ENCODE peak calls at places on chromosome 21, in ten cellular contexts. I is neural crest cell, T is Calu3, K is tibial nerve, Y is GM10248, R is heart right ventricle, A is uterus, S is fibroblast of pulmonary artery, B is hepatocyte, N is nephron progenitor cell. F is an unnamed sample.

GRCh38 chr21:39004776-39005605 is 178.3 kb downstream of the PSMG1 start:
- DNase-seq in S (peak; percentile 87), A (peak; percentile 52), B (peak; percentile 48), T (no peak), N (no peak), R (peak; percentile 65), Y (no peak), K (no peak), I (no peak), F (peak; percentile 12)

GRCh38 chr21:42865361-42866160 is 13.8 kb downstream of the WDR4 start:
- DNase-seq in Y (no peak), K (no peak), N (no peak), B (no peak), A (no peak), R (peak; percentile 69), I (no peak), S (no peak), T (no peak), F (no peak)

GRCh38 chr21:31330144-31330483 is 13.9 kb downstream of the TIAM1 start:
- DNase-seq in S (no peak), R (no peak), B (no peak), I (no peak), A (no peak), Y (no peak), N (no peak), K (no peak), T (no peak), F (no peak)

GRCh38 chr21:24223625-24224024 is 1383.7 kb downstream of the MRPL39 start:
- DNase-seq in K (no peak), A (no peak), Y (no peak), N (no peak), I (no peak), S (peak; percentile 7), T (no peak), R (no peak), B (no peak), F (no peak)

GRCh38 chr21:16522512-16522911 is 792.7 kb downstream of the USP25 start:
- DNase-seq in K (no peak), I (no peak), A (no peak), T (no peak), Y (no peak), R (no peak), S (peak; percentile 53), B (no peak), N (no peak), F (no peak)

GRCh38 chr21:41678944-41679343 is 87.9 kb downstream of the RIPK4 start:
- DNase-seq in T (peak; percentile 94), A (peak; percentile 68), K (peak; percentile 87), N (peak; percentile 86), S (peak; percentile 97), Y (no peak), R (peak; percentile 81), B (peak; percentile 98), I (peak; percentile 74), F (peak; percentile 6)

GRCh38 chr21:14850394-14850793 is 214.4 kb downstream of the NRIP1 start:
- DNase-seq in K (no peak), Y (no peak), S (peak; percentile 26), I (no peak), T (no peak), B (no peak), A (no peak), N (no peak), R (no peak), F (no peak)

GRCh38 chr21:41879190-41879998 is at the start of gene PRDM15:
- DNase-seq in I (peak; percentile 79), Y (peak; percentile 85), T (peak; percentile 81), K (peak; percentile 76), N (peak; percentile 89), S (peak; percentile 84), B (peak; percentile 90), A (peak; percentile 80), R (peak; percentile 86), F (peak; percentile 86)

GRCh38 chr21:42532466-42533181 is 19.0 kb downstream of the SLC37A1 start:
- DNase-seq in R (peak; percentile 61), N (no peak), S (no peak), B (no peak), I (no peak), Y (no peak), A (peak; percentile 65), T (no peak), K (peak; percentile 59), F (no peak)

GRCh38 chr21:18274370-18274769 is 29.7 kb downstream of the CHODL start:
- DNase-seq in R (no peak), T (no peak), A (no peak), Y (no peak), S (no peak), I (no peak), B (no peak), K (no peak), N (no peak), F (no peak)

GRCh38 chr21:41511858-41512257 is 3.9 kb upstream of the TMPRSS2 start:
- DNase-seq in N (peak; percentile 28), B (no peak), S (no peak), K (no peak), A (no peak), Y (no peak), R (no peak), T (no peak), I (no peak), F (no peak)

GRCh38 chr21:35566874-35567273 is 493.5 kb downstream of the SETD4 start:
- DNase-seq in Y (no peak), S (no peak), I (no peak), R (no peak), K (no peak), N (no peak), A (no peak), B (no peak), T (no peak), F (no peak)

GRCh38 chr21:35565204-35565611 is 495.1 kb downstream of the SETD4 start:
- DNase-seq in N (no peak), B (peak; percentile 72), K (peak; percentile 21), Y (no peak), A (no peak), T (peak; percentile 68), S (peak; percentile 87), I (peak; percentile 4), R (peak; percentile 12), F (no peak)

GRCh38 chr21:35561076-35561475 is 499.2 kb downstream of the SETD4 start:
- DNase-seq in R (no peak), B (no peak), S (no peak), N (no peak), Y (no peak), A (no peak), T (no peak), K (no peak), I (no peak), F (no peak)

GRCh38 chr21:35562876-35563275 is 497.4 kb downstream of the SETD4 start:
- DNase-seq in B (no peak), A (no peak), K (no peak), I (no peak), R (no peak), T (no peak), S (no peak), Y (no peak), N (no peak), F (no peak)

GRCh38 chr21:35563885-35564451 is 496.4 kb downstream of the SETD4 start:
- DNase-seq in B (peak; percentile 59), S (peak; percentile 96), T (no peak), K (peak; percentile 24), R (peak; percentile 49), Y (no peak), I (no peak), A (peak; percentile 21), N (peak; percentile 11), F (no peak)
- TF ChIP-seq CTCF in B (no peak), S (no peak), T (no peak), K (no peak), R (no peak), Y (no peak), I (no peak), A (no peak), N (no peak), F (no peak)

GRCh38 chr21:45227735-45228134 is 60.0 kb downstream of the POFUT2 start:
- DNase-seq in Y (no peak), K (no peak), R (no peak), I (no peak), N (no peak), B (no peak), T (no peak), S (no peak), A (no peak), F (no peak)
- TF ChIP-seq CTCF in Y (no peak), K (no peak), R (no peak), I (no peak), N (no peak), B (no peak), T (no peak), S (peak; percentile 1), A (no peak), F (no peak)

GRCh38 chr21:45698493-45698947 is 55.0 kb downstream of the PCBP3 start:
- DNase-seq in A (peak; percentile 34), S (peak; percentile 98), K (peak; percentile 68), B (peak; percentile 48), N (no peak), Y (no peak), I (no peak), R (peak; percentile 33), T (no peak), F (peak; percentile 7)

GRCh38 chr21:45699251-45699942 is 55.9 kb downstream of the PCBP3 start:
- DNase-seq in R (no peak), N (no peak), Y (no peak), B (no peak), S (no peak), T (no peak), K (no peak), A (no peak), I (no peak), F (peak; percentile 19)

GRCh38 chr21:45699966-45700365 is 56.4 kb downstream of the PCBP3 start:
- DNase-seq in I (no peak), R (no peak), B (no peak), S (no peak), N (no peak), A (no peak), T (no peak), Y (no peak), K (no peak), F (no peak)

GRCh38 chr21:45700461-45700860 is 56.9 kb downstream of the PCBP3 start:
- DNase-seq in N (no peak), I (no peak), B (no peak), A (no peak), T (no peak), K (no peak), Y (no peak), R (no peak), S (no peak), F (no peak)

DNA sequence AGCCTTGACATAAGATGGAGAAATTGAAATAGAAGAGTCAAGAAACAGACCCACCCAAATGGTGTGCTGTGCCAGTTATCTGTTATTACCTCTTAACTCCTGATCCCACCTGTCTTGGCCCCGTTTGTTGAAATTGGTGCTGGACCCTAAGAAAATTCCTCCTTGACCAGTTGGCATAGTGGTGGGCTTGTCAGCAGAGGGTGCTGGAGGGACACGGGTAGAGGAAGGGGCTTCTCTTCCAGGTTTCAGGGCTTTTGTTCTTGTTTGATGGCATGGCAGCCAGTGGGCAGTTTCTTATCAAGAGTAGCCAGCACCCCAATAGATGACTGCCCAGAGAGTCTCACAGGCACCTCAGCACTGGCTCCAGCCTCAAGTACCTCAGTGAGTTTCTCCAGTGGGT is 51.6 kb downstream of the PCBP3 start:
- DNase-seq in B (no peak), R (no peak), S (no peak), N (peak; percentile 20), K (no peak), T (no peak), Y (no peak), I (no peak), A (no peak), F (peak; percentile 12)
- TF ChIP-seq CTCF in B (peak; percentile 11), R (no peak), S (peak; percentile 6), N (peak; percentile 42), K (no peak), T (no peak), Y (no peak), I (peak; percentile 27), A (no peak), F (no peak)

GRCh38 chr21:32392880-32393676 is at the start of gene URB1:
- DNase-seq in I (peak; percentile 75), K (peak; percentile 90), Y (peak; percentile 99), R (peak; percentile 97), T (peak; percentile 93), A (peak; percentile 96), B (peak; percentile 90), S (peak; percentile 81), N (peak; percentile 84), F (peak; percentile 93)
- TF ChIP-seq CTCF in I (no peak), K (peak; percentile 9), Y (no peak), R (no peak), T (no peak), A (no peak), B (no peak), S (no peak), N (no peak), F (no peak)

F was measured in activated CD8-positive, alpha-beta T cell treated with anti-CD3 and anti-CD28 coated beads for 36 hours.